ENCODE peak calls at places on chromosome 16, in five cellular contexts. G is stimulated activated CD4-positive, alpha-beta T cell treated with anti-CD3 and anti-CD28 coated beads, Interleukin-12 subunit alpha, Interleukin-12 subunit beta, amount 100 ng/mL, for 24 hours; Y is AG04450; N is GM18507; J is Calu3. S is an unnamed sample.

GRCh38 chr16:57265850-57266530 is 18.5 kb downstream of the PLLP start:
- DNase-seq in Y (no peak), G (no peak), J (peak; percentile 65), N (no peak), S (peak; percentile 43)

GRCh38 chr16:14004719-14005315 is 66.3 kb upstream of the MRTFB start:
- DNase-seq in G (no peak), Y (no peak), N (no peak), J (no peak), S (no peak)

GRCh38 chr16:47697826-47698225 is 236.7 kb downstream of the PHKB start:
- DNase-seq in G (no peak), N (no peak), J (no peak), Y (no peak), S (no peak)

GRCh38 chr16:4976611-4977145 is 18.5 kb downstream of the SEC14L5 start:
- DNase-seq in G (no peak), N (no peak), J (no peak), Y (no peak), S (no peak)

GRCh38 chr16:58644765-58645487 is 15.3 kb upstream of the CNOT1 start:
- DNase-seq in J (peak; percentile 43), G (no peak), N (no peak), Y (no peak), S (no peak)

GRCh38 chr16:35744716-35745115 is 2285.3 kb downstream of the TP53TG3F start:
- DNase-seq in N (no peak), Y (no peak), G (no peak), J (no peak), S (no peak)

GRCh38 chr16:55392701-55393100 is 68.7 kb downstream of the IRX6 start:
- DNase-seq in G (no peak), N (no peak), J (no peak), Y (no peak), S (no peak)

GRCh38 chr16:7369181-7369580 is 36.5 kb downstream of the RBFOX1 start:
- DNase-seq in J (no peak), G (no peak), Y (no peak), N (no peak), S (no peak)

GRCh38 chr16:55056585-55057520 is 126.2 kb downstream of the IRX5 start:
- DNase-seq in J (peak; percentile 42), N (no peak), G (no peak), Y (no peak), S (no peak)

GRCh38 chr16:720990-721764 is at the start of gene ANTKMT:
- DNase-seq in N (peak; percentile 85), G (peak; percentile 61), Y (no peak), J (peak; percentile 96), S (peak; percentile 40)

GRCh38 chr16:85417156-85417860 is 195.8 kb upstream of the GSE1 start:
- DNase-seq in Y (no peak), G (no peak), N (no peak), J (no peak), S (no peak)

GRCh38 chr16:30651124-30652004 is 604 bp downstream of the PRR14 start:
- DNase-seq in N (peak; percentile 55), G (peak; percentile 60), J (peak; percentile 86), Y (no peak), S (peak; percentile 42)

GRCh38 chr16:47687694-47688093 is 226.6 kb downstream of the PHKB start:
- DNase-seq in Y (no peak), J (no peak), G (no peak), N (no peak), S (no peak)

GRCh38 chr16:13594798-13595197 is 325.2 kb upstream of the ERCC4 start:
- DNase-seq in J (no peak), N (no peak), Y (no peak), G (no peak), S (no peak)

GRCh38 chr16:2512920-2513404 is 790 bp upstream of the ATP6V0C start:
- DNase-seq in G (no peak), Y (no peak), J (no peak), N (no peak), S (no peak)

GRCh38 chr16:68737046-68737729 is at the start of gene CDH1:
- DNase-seq in N (no peak), J (peak; percentile 99), G (no peak), Y (no peak), S (no peak)

GRCh38 chr16:80512460-80512859 is 28.3 kb upstream of the DYNLRB2 start:
- DNase-seq in N (no peak), J (no peak), Y (no peak), G (no peak), S (no peak)

GRCh38 chr16:84514874-84515835 is 10.7 kb upstream of the MEAK7 start:
- DNase-seq in G (peak; percentile 58), Y (no peak), N (peak; percentile 78), J (no peak), S (no peak)

GRCh38 chr16:49855822-49856740 is at the start of gene ZNF423:
- DNase-seq in Y (no peak), G (no peak), N (no peak), J (no peak), S (no peak)

GRCh38 chr16:50924759-50925545 is 183.1 kb downstream of the CYLD start:
- DNase-seq in Y (no peak), J (no peak), G (no peak), N (no peak), S (no peak)

GRCh38 chr16:17318200-17318599 is 152.6 kb downstream of the XYLT1 start:
- DNase-seq in Y (no peak), G (no peak), J (no peak), N (no peak), S (no peak)

GRCh38 chr16:67723151-67723915 is 4.2 kb upstream of the GFOD2 start:
- DNase-seq in J (no peak), G (no peak), Y (peak; percentile 18), N (no peak), S (peak; percentile 57)

GRCh38 chr16:31476305-31477219 is 4.6 kb downstream of the TGFB1I1 start:
- DNase-seq in N (peak; percentile 72), J (peak; percentile 81), Y (no peak), G (peak; percentile 77), S (peak; percentile 81)

GRCh38 chr16:21253470-21253869 is 20.0 kb downstream of the ANKS4B start:
- DNase-seq in G (no peak), N (no peak), Y (no peak), J (no peak), S (no peak)

GRCh38 chr16:23145186-23145585 is 4.1 kb downstream of the USP31 start:
- DNase-seq in Y (no peak), G (no peak), J (no peak), N (no peak), S (no peak)

GRCh38 chr16:25735645-25736044 is 43.9 kb downstream of the HS3ST4 start:
- DNase-seq in N (no peak), Y (no peak), G (no peak), J (no peak), S (no peak)

GRCh38 chr16:27315333-27316037 is 1.7 kb downstream of the IL4R start:
- DNase-seq in Y (no peak), G (no peak), J (peak; percentile 77), N (no peak), S (peak; percentile 84)

GRCh38 chr16:76946879-76947278 is 244.1 kb upstream of the MON1B start:
- DNase-seq in G (no peak), Y (peak; percentile 60), J (peak; percentile 23), N (no peak), S (no peak)